ENCODE peak calls at places on chromosomes 1 and 21, in eight cellular contexts. R is stimulated activated CD4-positive, alpha-beta T cell treated with anti-CD3 and anti-CD28 coated beads, TNF-alpha, amount 100 ng/mL, for 1 hour; A is endothelial cell; N is brain microvascular endothelial cell; Y is NCI-H1436; G is iPS DF 6.9; M is activated naive CD4-positive, alpha-beta T cell; C is CD8-positive, alpha-beta T cell. T is an unnamed sample.

GRCh38 chr1:207017615-207018559 is 14.7 kb downstream of the C1orf116 start:
- DNase-seq in N (no peak), G (no peak), C (no peak), R (no peak), A (no peak), M (no peak), Y (no peak), T (no peak)

GRCh38 chr1:54965624-54966340 is 14.6 kb upstream of the TMEM61 start:
- DNase-seq in G (no peak), N (peak), C (no peak), Y (no peak), M (no peak), R (no peak), A (no peak), T (no peak)

GRCh38 chr1:27382950-27383627 is at the start of gene CD164L2:
- DNase-seq in G (no peak), M (no peak), A (peak), C (no peak), N (no peak), Y (peak), R (no peak), T (no peak)

GRCh38 chr1:244896550-244896949 is 32.2 kb upstream of the HNRNPU start:
- DNase-seq in G (no peak), N (peak), C (no peak), M (no peak), A (no peak), Y (no peak), R (no peak), T (peak)

GRCh38 chr21:14753466-14754258 is 207.5 kb upstream of the SAMSN1 start:
- DNase-seq in N (no peak), M (no peak), G (no peak), C (no peak), R (no peak), Y (no peak), A (no peak), T (no peak)

GRCh38 chr1:116163533-116163932 is 52.3 kb downstream of the MAB21L3 start:
- DNase-seq in N (no peak), G (no peak), R (no peak), M (no peak), A (no peak), Y (no peak), C (no peak), T (no peak)

GRCh38 chr1:232422901-232423300 is 207.0 kb downstream of the SIPA1L2 start:
- DNase-seq in Y (no peak), C (no peak), M (no peak), G (no peak), N (no peak), A (no peak), R (no peak), T (no peak)

GRCh38 chr1:19449454-19450228 is 35.7 kb downstream of the CAPZB start:
- DNase-seq in G (no peak), R (no peak), C (no peak), Y (no peak), M (no peak), A (no peak), N (no peak), T (no peak)

GRCh38 chr1:20500716-20501115 is 7.2 kb downstream of the MUL1 start:
- DNase-seq in C (no peak), Y (no peak), A (no peak), M (no peak), N (no peak), R (no peak), G (no peak), T (no peak)

GRCh38 chr1:190172636-190173410 is 304.8 kb downstream of the BRINP3 start:
- DNase-seq in R (no peak), C (no peak), Y (no peak), N (no peak), M (no peak), A (no peak), G (no peak), T (peak)

GRCh38 chr1:154557939-154558609 is 388 bp downstream of the UBE2Q1 start:
- DNase-seq in N (no peak), Y (no peak), A (peak), C (peak), M (peak), G (no peak), R (no peak), T (peak)

T was measured in cardiac muscle cell.